ENCODE peak calls at places on chromosome X, in four cellular contexts. R is PC-3, W is psoas muscle, N is heart right ventricle. J is an unnamed sample.
A peak's percentile ranks its signal among the peaks of the same experiment; 100 is the strongest.

GRCh38 chrX:85244411-85245210 is 820 bp downstream of the ZNF711 start:
- DNase-seq in R (no peak), W (no peak), N (no peak), J (peak; percentile 40)

GRCh38 chrX:2650865-2651264 is 40.2 kb upstream of the CD99 start:
- DNase-seq in R (peak; percentile 10), W (no peak), N (no peak), J (no peak)

GRCh38 chrX:124098089-124098488 is 136.6 kb downstream of the STAG2 start:
- DNase-seq in R (peak; percentile 53), W (no peak), N (no peak), J (no peak)

GRCh38 chrX:115266300-115266699 is 23.2 kb upstream of the LUZP4 start:
- DNase-seq in R (no peak), W (no peak), N (no peak), J (no peak)

GRCh38 chrX:155127465-155127864 is 56.2 kb downstream of the BRCC3 start:
- DNase-seq in R (no peak), W (no peak), N (no peak), J (no peak)

GRCh38 chrX:54721424-54721823 is 76.6 kb downstream of the ITIH6 start:
- DNase-seq in R (peak; percentile 76), W (no peak), N (no peak), J (no peak)

GRCh38 chrX:46444011-46444410 is 101.2 kb downstream of the ZNF674 start:
- DNase-seq in R (peak; percentile 85), W (no peak), N (no peak), J (no peak)

GRCh38 chrX:76148011-76148665 is 24.7 kb upstream of the PBDC1 start:
- DNase-seq in R (peak; percentile 76), W (no peak), N (no peak), J (no peak)

GRCh38 chrX:150155396-150156048 is 207.6 kb upstream of the MAMLD1 start:
- DNase-seq in R (peak; percentile 63), W (peak; percentile 31), N (peak; percentile 24), J (peak; percentile 72)

GRCh38 chrX:109399831-109400230 is 82.1 kb downstream of the GUCY2F start:
- DNase-seq in R (no peak), W (no peak), N (no peak), J (no peak)

GRCh38 chrX:104988038-104988437 is 232.5 kb downstream of the TEX13A start:
- DNase-seq in R (no peak), W (no peak), N (no peak), J (no peak)

GRCh38 chrX:17206584-17206983 is 168.4 kb upstream of the NHS start:
- DNase-seq in R (no peak), W (no peak), N (no peak), J (no peak)

GRCh38 chrX:11786862-11787261 is 28.8 kb downstream of the MSL3 start:
- DNase-seq in R (no peak), W (no peak), N (no peak), J (no peak)

GRCh38 chrX:24117288-24117687 is 32.2 kb upstream of the ZFX start:
- DNase-seq in R (peak; percentile 62), W (no peak), N (no peak), J (no peak)

GRCh38 chrX:115560978-115561604 is at the start of gene PLS3:
- DNase-seq in R (peak; percentile 78), W (peak; percentile 80), N (peak; percentile 87), J (peak; percentile 94)

GRCh38 chrX:47991263-47992092 is 12.3 kb downstream of the ZNF182 start:
- DNase-seq in R (peak; percentile 13), W (no peak), N (no peak), J (no peak)

GRCh38 chrX:19059063-19059462 is 63.2 kb downstream of the ADGRG2 start:
- DNase-seq in R (no peak), W (no peak), N (no peak), J (no peak)

GRCh38 chrX:15269618-15270521 is at the start of gene ASB9:
- DNase-seq in R (peak; percentile 93), W (no peak), N (no peak), J (peak; percentile 29)

GRCh38 chrX:103608305-103608963 is 671 bp downstream of the TCEAL3 start:
- DNase-seq in R (peak; percentile 1), W (peak; percentile 21), N (peak; percentile 13), J (peak; percentile 23)

GRCh38 chrX:72125331-72126047 is 6.2 kb downstream of the RTL5 start:
- DNase-seq in R (no peak), W (no peak), N (no peak), J (no peak)

GRCh38 chrX:72124540-72125201 is 7.0 kb downstream of the RTL5 start:
- DNase-seq in R (no peak), W (no peak), N (no peak), J (no peak)

GRCh38 chrX:72122621-72123275 is 9.0 kb downstream of the RTL5 start:
- DNase-seq in R (no peak), W (no peak), N (no peak), J (no peak)

GRCh38 chrX:72121381-72121780 is 10.3 kb downstream of the RTL5 start:
- DNase-seq in R (peak; percentile 85), W (peak; percentile 40), N (peak; percentile 52), J (peak; percentile 70)

GRCh38 chrX:72123471-72124185 is 8.1 kb downstream of the RTL5 start:
- DNase-seq in R (no peak), W (peak; percentile 43), N (peak; percentile 43), J (peak; percentile 84)
- H3K4me1 ChIP-seq in R (peaks cover 23% of the 10 kb centered on the region), W (peaks cover 3% of the 10 kb centered on the region), N (peaks cover 80% of the 10 kb centered on the region), J (peaks cover 20% of the 10 kb centered on the region)

GRCh38 chrX:39479856-39480255 is 617.9 kb downstream of the BCOR start:
- DNase-seq in R (no peak), W (no peak), N (no peak), J (no peak)

GRCh38 chrX:39484669-39485068 is 613.1 kb downstream of the BCOR start:
- DNase-seq in R (no peak), W (no peak), N (no peak), J (no peak)

GRCh38 chrX:39480966-39481365 is 616.8 kb downstream of the BCOR start:
- DNase-seq in R (no peak), W (no peak), N (no peak), J (no peak)

GRCh38 chrX:39487166-39488006 is 610.4 kb downstream of the BCOR start:
- DNase-seq in R (no peak), W (no peak), N (no peak), J (no peak)

GRCh38 chrX:39484159-39484558 is 613.6 kb downstream of the BCOR start:
- DNase-seq in R (no peak), W (no peak), N (no peak), J (no peak)
- H3K4me1 ChIP-seq in R (no peaks in the 10 kb centered on the region), W (no peaks in the 10 kb centered on the region), N (no peaks in the 10 kb centered on the region), J (peaks cover 1% of the 10 kb centered on the region)

DNA sequence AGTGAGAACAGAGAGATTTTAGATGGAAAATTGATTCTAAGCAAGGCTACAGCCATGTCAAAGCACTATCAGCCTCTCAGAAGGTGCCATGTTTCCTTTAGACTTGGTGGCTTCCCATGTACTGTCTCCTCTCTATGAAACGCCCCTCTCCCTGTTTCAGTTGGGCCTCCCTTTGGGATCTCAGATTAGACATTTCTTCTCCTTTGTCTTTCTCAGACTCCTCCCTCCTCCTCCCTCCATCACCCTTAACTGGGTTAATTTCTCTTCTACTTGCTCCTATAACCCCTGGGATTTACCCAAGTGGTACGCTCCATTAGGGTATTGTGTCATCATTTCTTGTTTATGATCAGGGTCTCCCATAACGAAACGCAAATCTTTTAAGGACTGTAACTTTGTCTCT is 106.9 kb downstream of the FAM9B start:
- DNase-seq in R (no peak), W (no peak), N (no peak), J (no peak)
- H3K4me1 ChIP-seq in R (no peaks in the 10 kb centered on the region), W (no peaks in the 10 kb centered on the region), N (no peaks in the 10 kb centered on the region), J (no peaks in the 10 kb centered on the region)

GRCh38 chrX:130082244-130083106 is 27.8 kb downstream of the ELF4 start:
- DNase-seq in R (no peak), W (peak; percentile 53), N (peak; percentile 32), J (peak; percentile 77)
- H3K4me1 ChIP-seq in R (no peaks in the 10 kb centered on the region), W (no peaks in the 10 kb centered on the region), N (peaks cover 46% of the 10 kb centered on the region), J (peaks cover 10% of the 10 kb centered on the region)

DNA sequence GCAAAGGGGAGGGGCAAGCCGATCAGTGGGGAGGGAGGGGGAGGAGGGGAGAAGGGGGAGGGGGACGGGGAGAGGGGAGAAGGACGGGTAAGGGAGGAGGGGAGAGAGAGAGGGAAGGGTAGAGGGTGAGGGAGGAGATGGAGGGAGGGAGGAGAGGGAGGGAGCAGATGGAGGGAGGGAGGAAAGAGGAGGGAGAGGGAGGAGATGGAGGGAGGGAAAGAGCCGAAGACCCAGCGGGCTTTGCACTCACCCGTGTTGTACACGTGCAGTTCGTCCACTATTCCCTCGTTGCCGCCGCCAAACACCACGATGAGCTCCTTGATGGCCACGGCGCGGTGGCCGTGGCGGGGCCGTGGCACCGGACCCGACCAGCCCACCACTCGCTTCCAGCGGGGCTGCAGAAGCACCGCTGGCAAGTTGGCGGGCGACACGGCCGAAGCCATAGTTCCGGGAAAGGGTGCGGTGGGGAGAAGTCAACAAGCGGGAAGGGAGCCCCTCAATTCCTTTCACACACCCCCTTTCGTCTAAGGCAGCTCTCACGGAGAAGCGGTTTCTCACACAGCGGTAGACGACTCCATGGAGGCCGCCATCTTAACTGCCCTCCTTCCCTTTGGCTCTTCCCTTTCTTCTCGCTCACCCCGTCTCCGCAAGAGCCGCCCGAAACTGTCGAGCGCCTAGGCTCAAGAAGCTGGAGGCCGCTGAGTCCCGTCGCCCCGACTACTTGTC is 1.1 kb downstream of the HCFC1 start:
- DNase-seq in R (peak; percentile 39), W (no peak), N (no peak), J (no peak)
- H3K4me1 ChIP-seq in R (peaks cover 29% of the 10 kb centered on the region), W (peaks cover 45% of the 10 kb centered on the region), N (peaks cover 59% of the 10 kb centered on the region), J (peaks cover 17% of the 10 kb centered on the region)

GRCh38 chrX:12977761-12978204 is 2.9 kb downstream of the TMSB4X start:
- DNase-seq in R (no peak), W (no peak), N (no peak), J (no peak)

GRCh38 chrX:12981880-12982279 is 7.0 kb downstream of the TMSB4X start:
- DNase-seq in R (no peak), W (no peak), N (no peak), J (no peak)

GRCh38 chrX:12978205-12979010 is 3.5 kb downstream of the TMSB4X start:
- DNase-seq in R (peak; percentile 48), W (no peak), N (peak; percentile 35), J (peak; percentile 75)

GRCh38 chrX:12979630-12980015 is 4.7 kb downstream of the TMSB4X start:
- DNase-seq in R (no peak), W (no peak), N (no peak), J (no peak)

DNA sequence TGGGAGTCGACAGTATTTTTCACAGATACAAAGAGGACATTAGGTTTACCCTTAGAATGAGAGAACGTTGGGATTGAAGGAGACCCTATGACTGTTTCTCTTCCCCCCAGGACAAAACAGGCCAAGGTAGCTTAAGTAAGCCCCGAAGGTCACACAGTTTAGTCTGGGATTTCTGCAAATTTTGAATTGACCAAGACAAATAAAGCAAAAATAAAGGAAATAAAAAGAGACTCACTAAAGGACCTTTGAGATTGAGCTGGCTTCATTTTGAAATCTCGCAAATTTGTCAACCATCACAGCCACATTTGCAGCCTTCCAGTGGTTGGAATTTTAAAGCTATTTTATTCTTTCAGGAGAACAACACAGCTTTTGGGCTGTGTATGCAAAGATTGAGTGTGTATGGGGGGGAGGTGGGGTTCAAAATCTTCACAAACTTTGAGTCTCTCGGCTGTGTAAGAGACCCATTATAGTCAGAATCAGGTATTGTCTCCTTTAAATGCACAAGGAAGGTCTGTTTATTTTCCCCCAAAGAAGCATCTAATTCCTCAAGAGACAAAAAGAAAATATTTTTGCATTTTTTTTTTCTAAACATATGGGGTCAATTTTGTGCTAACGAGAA is 4.2 kb downstream of the TMSB4X start:
- DNase-seq in R (no peak), W (no peak), N (no peak), J (no peak)
- H3K4me1 ChIP-seq in R (peaks cover 21% of the 10 kb centered on the region), W (no peaks in the 10 kb centered on the region), N (peaks cover 14% of the 10 kb centered on the region), J (no peaks in the 10 kb centered on the region)